ENCODE peak calls at places on chromosomes 12 and 14, in eight cellular contexts. B is HAP-1; W is SW480; Y is endothelial cell; N is type B pancreatic cell; M is sciatic nerve; Q is HFF-Myc; D is stimulated activated naive CD8-positive, alpha-beta T cell treated with anti-CD3 and anti-CD28 coated beads, Interleukin-15, amount 100 ng/mL, for 72 hours. L is an unnamed sample.

GRCh38 chr12:107377596-107378385 is 284.4 kb upstream of the CRY1 start:
- DNase-seq in B (no peak), W (no peak), Y (no peak), N (no peak), M (no peak), Q (no peak), D (no peak), L (no peak)

GRCh38 chr14:100345711-100346110 is 22.6 kb downstream of the SLC25A47 start:
- DNase-seq in B (no peak), W (no peak), Y (no peak), N (no peak), M (no peak), Q (no peak), D (no peak), L (no peak)

GRCh38 chr12:93722757-93723567 is 45.8 kb downstream of the CRADD start:
- DNase-seq in B (no peak), W (no peak), Y (no peak), N (no peak), M (no peak), Q (no peak), D (no peak), L (no peak)

GRCh38 chr14:62778847-62779246 is 266.4 kb downstream of the KCNH5 start:
- DNase-seq in B (no peak), W (no peak), Y (no peak), N (no peak), M (no peak), Q (no peak), D (no peak), L (no peak)

GRCh38 chr12:96578526-96579125 is 89.2 kb downstream of the CFAP54 start:
- DNase-seq in B (peak; percentile 62), W (peak; percentile 73), Y (no peak), N (no peak), M (no peak), Q (peak; percentile 50), D (no peak), L (no peak)

GRCh38 chr12:8905546-8905945 is 8.8 kb upstream of the PHC1 start:
- DNase-seq in B (no peak), W (no peak), Y (no peak), N (no peak), M (no peak), Q (no peak), D (no peak), L (no peak)

GRCh38 chr14:91289464-91289863 is 45.0 kb upstream of the GPR68 start:
- DNase-seq in B (no peak), W (no peak), Y (no peak), N (no peak), M (no peak), Q (no peak), D (no peak), L (no peak)

GRCh38 chr12:92058664-92059063 is 87.0 kb downstream of the BTG1 start:
- DNase-seq in B (no peak), W (no peak), Y (no peak), N (no peak), M (no peak), Q (no peak), D (no peak), L (no peak)

GRCh38 chr12:113062502-113063395 is 6.2 kb downstream of the DTX1 start:
- DNase-seq in B (no peak), W (no peak), Y (no peak), N (no peak), M (no peak), Q (no peak), D (no peak), L (no peak)

GRCh38 chr12:130127527-130127908 is 34.7 kb upstream of the FZD10 start:
- DNase-seq in B (no peak), W (peak; percentile 37), Y (no peak), N (no peak), M (no peak), Q (no peak), D (no peak), L (no peak)

GRCh38 chr12:89968151-89968699 is 259.6 kb upstream of the ATP2B1 start:
- DNase-seq in B (no peak), W (peak; percentile 12), Y (no peak), N (no peak), M (no peak), Q (no peak), D (no peak), L (no peak)

GRCh38 chr14:103561381-103562134 is 899 bp downstream of the BAG5 start:
- DNase-seq in B (peak; percentile 30), W (peak; percentile 76), Y (peak; percentile 69), N (no peak), M (no peak), Q (no peak), D (peak; percentile 58), L (no peak)

GRCh38 chr12:54585243-54585642 is 3.2 kb downstream of the PPP1R1A start:
- DNase-seq in B (no peak), W (no peak), Y (no peak), N (no peak), M (no peak), Q (no peak), D (no peak), L (no peak)

GRCh38 chr14:81268016-81268416 is 47.3 kb upstream of the GTF2A1 start:
- DNase-seq in B (no peak), W (peak; percentile 28), Y (no peak), N (no peak), M (no peak), Q (no peak), D (no peak), L (no peak)

GRCh38 chr12:26971963-26972362 is 33.7 kb downstream of the FGFR1OP2 start:
- DNase-seq in B (no peak), W (no peak), Y (no peak), N (no peak), M (no peak), Q (no peak), D (peak; percentile 80), L (peak; percentile 29)

GRCh38 chr14:53295985-53296582 is 143.0 kb upstream of the DDHD1 start:
- DNase-seq in B (peak; percentile 38), W (peak; percentile 23), Y (peak; percentile 21), N (no peak), M (no peak), Q (no peak), D (no peak), L (no peak)

GRCh38 chr14:34766611-34767010 is 52.2 kb upstream of the CFL2 start:
- DNase-seq in B (no peak), W (no peak), Y (no peak), N (no peak), M (no peak), Q (peak; percentile 29), D (no peak), L (no peak)

GRCh38 chr12:54220092-54220557 is 31.3 kb upstream of the SMUG1 start:
- DNase-seq in B (peak; percentile 51), W (peak; percentile 65), Y (peak; percentile 76), N (no peak), M (peak; percentile 84), Q (peak; percentile 71), D (peak; percentile 76), L (peak; percentile 43)

GRCh38 chr14:67436006-67436866 is 24.3 kb upstream of the PLEK2 start:
- DNase-seq in B (no peak), W (no peak), Y (no peak), N (no peak), M (no peak), Q (no peak), D (no peak), L (no peak)

GRCh38 chr14:61475316-61475715 is 153.9 kb downstream of the PRKCH start:
- DNase-seq in B (peak; percentile 67), W (peak; percentile 51), Y (no peak), N (no peak), M (no peak), Q (no peak), D (peak; percentile 24), L (no peak)